ENCODE peak calls at places on chromosomes 12 and 14, in six cellular contexts. One of them, this sample, is unnamed.
A peak's percentile ranks its signal among the peaks of the same experiment; 100 is the strongest.

GRCh38 chr14:85599939-85600338 is 70.0 kb downstream of the FLRT2 start:
- DNase-seq in esophagus squamous epithelium: no peak
- DNase-seq in thoracic aorta: no peak
- DNase-seq in GM12865: no peak
- DNase-seq in ovary: no peak
- DNase-seq in astrocyte of the spinal cord: no peak
- DNase-seq in this sample: no peak

GRCh38 chr14:96536807-96537206 is 34.6 kb downstream of the PAPOLA start:
- DNase-seq in esophagus squamous epithelium: no peak
- DNase-seq in thoracic aorta: no peak
- DNase-seq in GM12865: no peak
- DNase-seq in ovary: no peak
- DNase-seq in astrocyte of the spinal cord: no peak
- DNase-seq in this sample: no peak

GRCh38 chr14:105885561-105886320 is 359.4 kb downstream of the TMEM121 start:
- DNase-seq in esophagus squamous epithelium: no peak
- DNase-seq in thoracic aorta: no peak
- DNase-seq in GM12865: no peak
- DNase-seq in ovary: peak; percentile 3
- DNase-seq in astrocyte of the spinal cord: no peak
- DNase-seq in this sample: no peak

GRCh38 chr14:53306267-53306721 is 153.2 kb upstream of the DDHD1 start:
- DNase-seq in esophagus squamous epithelium: no peak
- DNase-seq in thoracic aorta: no peak
- DNase-seq in GM12865: peak; percentile 67
- DNase-seq in ovary: peak; percentile 79
- DNase-seq in astrocyte of the spinal cord: peak; percentile 70
- DNase-seq in this sample: no peak

GRCh38 chr12:124457287-124458219 is 109.9 kb downstream of the NCOR2 start:
- DNase-seq in esophagus squamous epithelium: peak; percentile 22
- DNase-seq in thoracic aorta: peak; percentile 78
- DNase-seq in GM12865: peak; percentile 68
- DNase-seq in ovary: peak; percentile 82
- DNase-seq in astrocyte of the spinal cord: peak; percentile 19
- DNase-seq in this sample: no peak

GRCh38 chr14:101478096-101478495 is 83.2 kb upstream of the DIO3 start:
- DNase-seq in esophagus squamous epithelium: no peak
- DNase-seq in thoracic aorta: no peak
- DNase-seq in GM12865: no peak
- DNase-seq in ovary: peak; percentile 13
- DNase-seq in astrocyte of the spinal cord: no peak
- DNase-seq in this sample: no peak

GRCh38 chr12:11638271-11638916 is 11.1 kb upstream of the ETV6 start:
- DNase-seq in esophagus squamous epithelium: no peak
- DNase-seq in thoracic aorta: no peak
- DNase-seq in GM12865: no peak
- DNase-seq in ovary: no peak
- DNase-seq in astrocyte of the spinal cord: no peak
- DNase-seq in this sample: no peak

GRCh38 chr12:46858368-46858767 is 32.6 kb upstream of the SLC38A4 start:
- DNase-seq in esophagus squamous epithelium: no peak
- DNase-seq in thoracic aorta: no peak
- DNase-seq in GM12865: no peak
- DNase-seq in ovary: no peak
- DNase-seq in astrocyte of the spinal cord: peak; percentile 9
- DNase-seq in this sample: no peak

GRCh38 chr12:131990066-131990979 is 40.6 kb downstream of the EP400 start:
- DNase-seq in esophagus squamous epithelium: no peak
- DNase-seq in thoracic aorta: no peak
- DNase-seq in GM12865: no peak
- DNase-seq in ovary: no peak
- DNase-seq in astrocyte of the spinal cord: peak; percentile 69
- DNase-seq in this sample: no peak

GRCh38 chr12:91959220-91959619 is 186.4 kb downstream of the BTG1 start:
- DNase-seq in esophagus squamous epithelium: no peak
- DNase-seq in thoracic aorta: no peak
- DNase-seq in GM12865: no peak
- DNase-seq in ovary: no peak
- DNase-seq in astrocyte of the spinal cord: no peak
- DNase-seq in this sample: no peak

GRCh38 chr14:74867673-74868072 is 8.3 kb downstream of the PROX2 start:
- DNase-seq in esophagus squamous epithelium: no peak
- DNase-seq in thoracic aorta: no peak
- DNase-seq in GM12865: peak; percentile 16
- DNase-seq in ovary: no peak
- DNase-seq in astrocyte of the spinal cord: peak; percentile 42
- DNase-seq in this sample: no peak

GRCh38 chr12:104177663-104178501 is 37.7 kb upstream of the TXNRD1 start:
- DNase-seq in esophagus squamous epithelium: no peak
- DNase-seq in thoracic aorta: peak; percentile 62
- DNase-seq in GM12865: no peak
- DNase-seq in ovary: peak; percentile 84
- DNase-seq in astrocyte of the spinal cord: peak; percentile 95
- DNase-seq in this sample: peak; percentile 97

GRCh38 chr12:6347367-6348338 is 5.8 kb upstream of the TNFRSF1A start:
- DNase-seq in esophagus squamous epithelium: no peak
- DNase-seq in thoracic aorta: peak; percentile 63
- DNase-seq in GM12865: no peak
- DNase-seq in ovary: peak; percentile 77
- DNase-seq in astrocyte of the spinal cord: peak; percentile 48
- DNase-seq in this sample: no peak

DNA sequence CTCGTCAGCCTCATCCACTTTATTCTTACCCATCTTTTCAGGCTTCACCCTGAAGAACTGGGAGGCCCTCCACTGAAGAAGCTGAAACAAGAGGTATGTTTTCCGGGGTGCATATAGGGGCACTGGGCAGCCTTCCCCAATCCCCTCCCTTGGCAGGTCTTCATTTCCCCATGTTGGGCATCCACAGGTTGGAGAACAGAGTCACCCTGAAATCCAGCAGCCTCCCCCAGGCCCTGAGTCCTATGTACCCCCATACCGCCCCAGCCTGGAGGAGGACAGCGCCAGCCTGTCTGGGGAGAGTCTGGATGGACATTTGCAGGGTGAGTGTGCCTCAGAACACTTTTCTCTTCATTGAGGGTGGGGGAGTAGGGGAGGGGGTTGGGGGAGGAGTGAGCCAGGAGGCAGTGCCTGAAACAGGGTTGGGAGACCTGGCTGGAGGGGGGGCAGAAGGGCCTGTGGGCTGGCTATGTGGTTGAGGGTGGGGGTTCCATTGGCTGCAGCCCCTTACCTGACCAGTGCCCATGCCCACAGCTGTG is 4.0 kb downstream of the NAB2 start:
- DNase-seq in esophagus squamous epithelium: no peak
- DNase-seq in thoracic aorta: no peak
- DNase-seq in GM12865: no peak
- DNase-seq in ovary: no peak
- DNase-seq in astrocyte of the spinal cord: no peak
- DNase-seq in this sample: no peak
- H3K4me3 ChIP-seq in esophagus squamous epithelium: no peak overlapping the region
- H3K4me3 ChIP-seq in thoracic aorta: no peak overlapping the region
- H3K4me3 ChIP-seq in GM12865: no peak overlapping the region
- H3K4me3 ChIP-seq in ovary: no peak overlapping the region
- H3K4me3 ChIP-seq in astrocyte of the spinal cord: no peak overlapping the region
- H3K4me3 ChIP-seq in this sample: peak overlapping the region; percentile 4

DNA sequence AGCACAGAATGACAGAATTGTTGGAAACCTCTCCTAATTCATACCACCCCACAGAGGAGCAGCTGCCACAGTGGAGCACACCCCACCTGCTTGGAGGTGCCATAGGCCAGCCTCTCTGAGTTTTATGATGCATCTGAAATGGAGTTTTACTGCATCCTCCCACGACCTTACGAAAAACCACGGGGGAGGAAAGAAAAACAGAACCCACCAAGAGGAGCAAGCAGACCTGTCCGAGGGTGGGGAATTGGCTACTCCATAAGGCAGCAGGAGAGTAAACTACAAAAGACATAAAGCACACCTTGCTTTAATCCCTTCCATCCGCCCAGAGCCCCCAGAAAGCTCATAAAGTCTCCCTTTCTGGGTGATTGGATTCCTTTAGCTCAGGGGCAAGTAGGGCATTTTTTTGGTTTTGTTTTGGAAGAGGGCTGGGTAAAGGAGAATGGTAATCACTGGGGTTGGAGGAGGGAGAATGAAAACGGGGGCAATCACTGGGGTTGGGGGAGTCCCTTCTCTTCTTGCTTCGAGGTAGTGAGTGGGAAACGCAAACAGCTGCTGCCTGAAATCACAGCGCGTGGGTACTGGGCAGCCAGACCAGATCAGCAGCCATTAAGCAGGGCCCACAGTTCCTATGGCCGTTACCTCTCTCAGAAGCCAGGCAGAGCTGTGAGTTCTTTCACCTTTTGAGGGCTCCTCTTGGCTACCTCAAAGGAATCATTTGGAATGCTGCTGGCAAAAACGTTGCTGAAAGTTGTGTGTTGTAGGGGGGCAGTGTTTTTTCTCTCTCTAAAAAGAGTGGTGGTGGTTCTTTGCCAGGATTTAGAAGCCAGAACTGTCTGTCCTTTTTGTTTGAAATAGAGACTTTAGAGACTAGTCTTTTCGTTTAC is 433.6 kb downstream of the ZFP36L1 start:
- DNase-seq in esophagus squamous epithelium: no peak
- DNase-seq in thoracic aorta: no peak
- DNase-seq in GM12865: peak; percentile 43
- DNase-seq in ovary: peak; percentile 19
- DNase-seq in astrocyte of the spinal cord: no peak
- DNase-seq in this sample: no peak
- TF ChIP-seq CTCF in esophagus squamous epithelium: no peak
- TF ChIP-seq CTCF in thoracic aorta: no peak
- TF ChIP-seq CTCF in GM12865: no peak
- TF ChIP-seq CTCF in ovary: no peak
- TF ChIP-seq CTCF in astrocyte of the spinal cord: no peak
- TF ChIP-seq CTCF in this sample: no peak

GRCh38 chr12:51592034-51592705 is 1.1 kb downstream of the SCN8A start:
- DNase-seq in esophagus squamous epithelium: no peak
- DNase-seq in thoracic aorta: no peak
- DNase-seq in GM12865: no peak
- DNase-seq in ovary: no peak
- DNase-seq in astrocyte of the spinal cord: peak; percentile 16
- DNase-seq in this sample: peak; percentile 64
- H3K4me3 ChIP-seq in esophagus squamous epithelium: peak overlapping the region; percentile 63
- H3K4me3 ChIP-seq in thoracic aorta: no peak overlapping the region
- H3K4me3 ChIP-seq in GM12865: no peak overlapping the region
- H3K4me3 ChIP-seq in ovary: no peak overlapping the region
- H3K4me3 ChIP-seq in astrocyte of the spinal cord: peak overlapping the region; percentile 20
- H3K4me3 ChIP-seq in this sample: peak overlapping the region; percentile 90

DNA sequence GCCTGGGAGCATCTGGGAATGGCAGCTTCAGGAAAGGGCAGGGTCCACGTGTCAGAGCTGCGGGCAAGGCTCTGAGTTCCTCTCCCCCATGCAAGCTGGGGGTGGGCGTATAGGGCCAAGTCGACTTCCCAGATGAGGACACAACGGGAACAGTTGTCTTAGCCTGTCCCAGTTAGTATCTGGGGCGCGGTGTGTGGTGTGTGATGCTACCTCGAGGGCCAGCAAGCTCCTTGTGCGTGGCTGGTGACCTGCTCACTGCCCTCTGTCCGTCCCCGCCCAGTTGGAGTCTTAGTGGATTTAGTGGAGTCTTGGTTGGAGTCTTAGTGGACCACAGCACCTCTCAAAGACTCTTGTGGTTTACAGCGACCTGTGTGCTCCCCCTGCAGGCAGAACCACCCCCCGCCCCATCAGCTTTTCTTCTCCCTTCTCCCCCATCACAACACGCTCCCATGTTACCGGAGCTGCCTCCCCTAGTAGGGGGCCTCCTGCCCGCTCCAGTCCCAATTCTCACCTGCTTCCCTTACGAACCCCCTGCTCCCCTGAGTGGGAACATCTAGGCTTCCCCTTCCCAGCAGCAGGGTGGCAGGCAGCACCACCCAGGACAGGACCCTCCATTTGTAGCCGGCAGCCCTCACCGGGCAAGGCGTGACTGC is 8.7 kb downstream of the ASPG start:
- DNase-seq in esophagus squamous epithelium: no peak
- DNase-seq in thoracic aorta: no peak
- DNase-seq in GM12865: no peak
- DNase-seq in ovary: no peak
- DNase-seq in astrocyte of the spinal cord: no peak
- DNase-seq in this sample: no peak
- TF ChIP-seq CTCF in esophagus squamous epithelium: no peak
- TF ChIP-seq CTCF in thoracic aorta: no peak
- TF ChIP-seq CTCF in GM12865: no peak
- TF ChIP-seq CTCF in ovary: no peak
- TF ChIP-seq CTCF in astrocyte of the spinal cord: no peak
- TF ChIP-seq CTCF in this sample: no peak

GRCh38 chr14:48616941-48617340 is 941.5 kb upstream of the MDGA2 start:
- DNase-seq in esophagus squamous epithelium: no peak
- DNase-seq in thoracic aorta: no peak
- DNase-seq in GM12865: no peak
- DNase-seq in ovary: no peak
- DNase-seq in astrocyte of the spinal cord: no peak
- DNase-seq in this sample: no peak
- H3K4me3 ChIP-seq in esophagus squamous epithelium: no peak overlapping the region
- H3K4me3 ChIP-seq in thoracic aorta: no peak overlapping the region
- H3K4me3 ChIP-seq in GM12865: no peak overlapping the region
- H3K4me3 ChIP-seq in ovary: no peak overlapping the region
- H3K4me3 ChIP-seq in astrocyte of the spinal cord: no peak overlapping the region
- H3K4me3 ChIP-seq in this sample: no peak overlapping the region

DNA sequence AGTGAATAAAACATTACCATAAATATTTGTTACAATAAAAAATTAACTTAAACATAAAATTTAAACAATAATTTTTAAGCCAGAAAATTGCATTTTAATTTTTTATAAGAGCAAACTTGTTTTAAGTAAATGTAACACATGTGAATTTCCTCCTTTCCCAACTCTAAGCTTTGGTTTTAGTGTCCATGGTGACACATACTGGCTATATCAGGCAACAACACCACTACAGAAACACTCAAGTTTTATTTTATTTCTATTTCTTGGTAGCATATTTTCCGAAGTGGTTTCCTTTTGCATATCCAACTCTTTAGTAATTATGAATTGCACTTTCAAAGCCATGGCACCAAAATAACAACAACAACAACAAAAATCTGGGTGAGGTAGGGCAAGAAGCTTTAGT is 2.2 kb downstream of the NELL2 start:
- DNase-seq in esophagus squamous epithelium: no peak
- DNase-seq in thoracic aorta: no peak
- DNase-seq in GM12865: no peak
- DNase-seq in ovary: no peak
- DNase-seq in astrocyte of the spinal cord: peak; percentile 29
- DNase-seq in this sample: no peak
- TF ChIP-seq CTCF in esophagus squamous epithelium: peak; percentile 19
- TF ChIP-seq CTCF in thoracic aorta: no peak
- TF ChIP-seq CTCF in GM12865: no peak
- TF ChIP-seq CTCF in ovary: no peak
- TF ChIP-seq CTCF in astrocyte of the spinal cord: peak; percentile 22
- TF ChIP-seq CTCF in this sample: no peak

This sample was measured in AG04449.